ENCODE peak calls at places on chromosomes 7 and 10, in eight cellular contexts. Z, V, P, F, H, X, U and N are unnamed samples.

GRCh38 chr7:138237995-138238394 is 161.7 kb downstream of the AKR1D1 start:
- DNase-seq in Z (no peak), V (no peak), P (no peak), F (no peak), H (no peak), X (no peak), U (no peak), N (no peak)

GRCh38 chr7:29485376-29486190 is 78.1 kb upstream of the PRR15 start:
- DNase-seq in Z (no peak), V (no peak), P (no peak), F (no peak), H (no peak), X (no peak), U (no peak), N (no peak)

GRCh38 chr7:18425873-18426520 is 69.6 kb upstream of the HDAC9 start:
- DNase-seq in Z (no peak), V (no peak), P (no peak), F (no peak), H (no peak), X (no peak), U (no peak), N (no peak)

GRCh38 chr7:105219771-105220160 is 169.0 kb downstream of the SRPK2 start:
- DNase-seq in Z (no peak), V (no peak), P (no peak), F (peak; percentile 33), H (peak; percentile 89), X (no peak), U (no peak), N (no peak)

GRCh38 chr7:34756025-34756437 is 98.0 kb downstream of the NPSR1 start:
- DNase-seq in Z (no peak), V (no peak), P (no peak), F (no peak), H (no peak), X (no peak), U (no peak), N (no peak)

GRCh38 chr7:27171636-27172387 is 2.3 kb downstream of the HOXA10 start:
- DNase-seq in Z (peak; percentile 50), V (peak; percentile 54), P (no peak), F (no peak), H (peak; percentile 30), X (peak; percentile 30), U (peak; percentile 54), N (no peak)

GRCh38 chr7:150715293-150715692 is 1.1 kb upstream of the GIMAP1 start:
- DNase-seq in Z (no peak), V (no peak), P (no peak), F (no peak), H (no peak), X (no peak), U (no peak), N (no peak)

GRCh38 chr10:60526024-60526585 is 136.4 kb upstream of the ANK3 start:
- DNase-seq in Z (no peak), V (no peak), P (no peak), F (no peak), H (peak; percentile 19), X (no peak), U (no peak), N (no peak)

GRCh38 chr10:24825551-24825950 is 101.9 kb upstream of the ARHGAP21 start:
- DNase-seq in Z (no peak), V (no peak), P (no peak), F (peak; percentile 37), H (no peak), X (no peak), U (no peak), N (no peak)

GRCh38 chr7:33821970-33822369 is 83.4 kb upstream of the BMPER start:
- DNase-seq in Z (peak; percentile 28), V (no peak), P (no peak), F (no peak), H (peak; percentile 17), X (no peak), U (no peak), N (no peak)

GRCh38 chr10:31320598-31321211 is 1.7 kb downstream of the ZEB1 start:
- DNase-seq in Z (peak; percentile 70), V (peak; percentile 85), P (no peak), F (peak; percentile 63), H (peak; percentile 38), X (peak; percentile 55), U (peak; percentile 60), N (no peak)

GRCh38 chr10:31322647-31323046 is 3.6 kb downstream of the ZEB1 start:
- DNase-seq in Z (peak; percentile 5), V (no peak), P (peak; percentile 39), F (peak; percentile 26), H (no peak), X (no peak), U (no peak), N (no peak)

GRCh38 chr10:31319602-31320178 is 674 bp downstream of the ZEB1 start:
- DNase-seq in Z (peak; percentile 75), V (peak; percentile 90), P (no peak), F (peak; percentile 17), H (no peak), X (peak; percentile 41), U (no peak), N (no peak)

GRCh38 chr10:31320179-31320597 is 1.2 kb downstream of the ZEB1 start:
- DNase-seq in Z (peak; percentile 63), V (no peak), P (peak; percentile 63), F (peak; percentile 53), H (peak; percentile 49), X (peak; percentile 70), U (peak; percentile 74), N (peak; percentile 60)

DNA sequence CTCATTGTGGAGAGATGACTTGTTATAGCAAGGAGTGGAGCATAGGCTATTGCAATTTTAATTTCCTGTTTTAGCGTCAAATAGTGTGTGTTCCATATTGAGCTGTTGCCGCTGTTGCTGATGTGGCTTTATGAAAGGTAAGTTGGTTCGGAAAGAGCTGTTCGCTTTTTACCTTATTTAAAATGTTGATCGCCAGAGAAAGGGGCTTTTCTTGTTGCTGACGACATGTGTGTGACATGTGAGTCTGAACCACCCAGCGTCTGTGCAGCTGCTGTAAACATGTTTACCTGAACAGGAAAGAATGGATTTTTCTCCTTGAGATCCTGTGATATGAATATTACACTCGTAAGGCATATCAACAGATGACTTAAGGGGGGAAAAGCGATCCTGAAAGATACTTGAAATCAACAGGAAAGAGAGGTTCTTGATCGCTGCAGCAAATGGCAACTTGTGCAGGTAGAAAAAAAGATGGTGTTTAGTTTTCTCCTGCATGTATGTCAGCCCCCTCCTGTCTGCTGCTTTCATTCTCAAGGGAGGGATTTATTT is 2.5 kb downstream of the ZEB1 start:
- DNase-seq in Z (peak; percentile 11), V (peak; percentile 58), P (peak; percentile 85), F (peak; percentile 31), H (no peak), X (no peak), U (no peak), N (no peak)
- H3K4me3 ChIP-seq in Z (peak overlapping the region; percentile 84), V (peak overlapping the region; percentile 86), P (peak overlapping the region; percentile 88), F (peak overlapping the region; percentile 91), H (no peak overlapping the region), X (peak overlapping the region; percentile 90), U (peak overlapping the region; percentile 93), N (peak overlapping the region; percentile 82)

GRCh38 chr7:47991741-47992311 is 12.4 kb upstream of the HUS1 start:
- DNase-seq in Z (peak; percentile 87), V (peak; percentile 97), P (peak; percentile 84), F (peak; percentile 85), H (peak; percentile 52), X (peak; percentile 94), U (peak; percentile 96), N (peak; percentile 93)

GRCh38 chr7:47991270-47991669 is 11.9 kb upstream of the HUS1 start:
- DNase-seq in Z (no peak), V (no peak), P (no peak), F (no peak), H (no peak), X (no peak), U (no peak), N (no peak)

GRCh38 chr7:47990592-47990991 is 11.2 kb upstream of the HUS1 start:
- DNase-seq in Z (no peak), V (no peak), P (no peak), F (no peak), H (no peak), X (no peak), U (no peak), N (no peak)

GRCh38 chr7:47988496-47989386 is 9.3 kb upstream of the HUS1 start:
- DNase-seq in Z (no peak), V (no peak), P (no peak), F (no peak), H (no peak), X (no peak), U (no peak), N (no peak)

DNA sequence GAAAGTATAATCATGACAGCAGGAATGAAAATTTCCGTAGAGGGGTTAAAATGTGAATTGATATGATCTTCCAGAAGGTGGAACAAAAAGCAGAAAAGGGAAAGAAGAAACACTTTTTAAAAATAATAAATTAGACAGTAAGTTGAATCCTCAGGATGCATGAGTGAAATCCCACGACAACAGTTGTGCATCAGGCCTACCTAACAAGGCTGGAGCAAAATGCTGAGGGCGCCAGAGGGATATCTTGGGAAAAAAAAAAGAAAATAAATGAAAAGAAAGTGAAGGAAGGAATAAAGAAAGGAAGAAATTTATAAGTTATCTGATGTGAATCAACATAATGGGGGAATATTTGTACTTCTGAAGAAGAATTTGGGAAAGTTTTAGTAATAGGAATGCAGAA is 13.0 kb upstream of the HUS1 start:
- DNase-seq in Z (no peak), V (no peak), P (no peak), F (no peak), H (no peak), X (no peak), U (no peak), N (no peak)
- H3K4me3 ChIP-seq in Z (no peak overlapping the region), V (no peak overlapping the region), P (peak overlapping the region; percentile 84), F (no peak overlapping the region), H (no peak overlapping the region), X (no peak overlapping the region), U (peak overlapping the region; percentile 48), N (peak overlapping the region; percentile 60)

DNA sequence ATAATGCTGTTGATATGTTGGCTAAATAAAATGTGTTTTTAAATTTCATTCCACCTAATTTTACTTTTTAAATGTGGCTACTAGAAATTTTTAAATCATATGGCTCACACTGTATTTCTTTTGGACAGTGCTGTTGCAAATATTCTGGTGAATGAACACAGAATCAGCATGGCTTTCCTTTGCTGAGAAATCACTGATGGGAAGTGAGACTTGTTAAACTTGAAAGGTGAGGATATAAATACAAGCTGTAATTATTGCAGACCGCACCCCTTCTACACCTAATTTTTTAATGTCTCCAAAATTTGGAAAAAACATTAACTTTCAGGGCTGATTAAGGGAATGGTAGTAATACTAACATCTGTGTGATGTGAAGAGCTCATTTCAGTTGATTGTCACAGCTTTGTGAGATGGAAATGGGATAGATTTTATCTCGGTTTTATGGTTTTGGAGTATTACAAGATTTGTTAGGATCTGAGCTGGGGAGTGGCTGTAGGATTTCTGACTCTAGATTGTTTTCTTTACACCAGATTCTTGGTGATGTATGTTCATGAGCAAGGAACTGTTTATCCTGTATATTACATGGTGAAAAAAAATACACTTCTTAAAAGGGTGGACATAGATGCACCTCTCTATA is 1.3 kb downstream of the MIOS start:
- DNase-seq in Z (no peak), V (no peak), P (no peak), F (no peak), H (no peak), X (no peak), U (no peak), N (no peak)
- H3K4me3 ChIP-seq in Z (peak overlapping the region; percentile 56), V (peak overlapping the region; percentile 73), P (peak overlapping the region; percentile 77), F (no peak overlapping the region), H (peak overlapping the region; percentile 85), X (peak overlapping the region; percentile 87), U (peak overlapping the region; percentile 0), N (peak overlapping the region; percentile 71)

DNA sequence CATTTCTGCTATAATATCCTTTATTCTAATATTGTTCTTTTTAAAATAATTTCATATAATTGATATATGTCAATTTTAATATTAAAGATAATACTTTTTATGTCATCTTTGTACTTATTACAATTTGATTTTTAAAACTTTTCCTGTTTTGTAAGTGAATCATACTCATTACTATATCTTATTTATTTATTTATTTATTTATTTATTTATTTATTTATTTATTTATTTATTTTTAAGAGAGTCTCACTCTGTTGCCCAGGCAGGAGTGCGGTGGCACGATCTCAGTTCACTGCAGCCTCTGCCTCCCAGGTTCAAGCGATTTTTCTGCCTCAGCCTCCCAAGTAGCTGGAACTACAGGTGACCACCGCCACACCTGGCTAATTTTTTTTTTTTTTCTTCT is 215.3 kb downstream of the SUGCT start:
- DNase-seq in Z (no peak), V (no peak), P (no peak), F (no peak), H (no peak), X (no peak), U (no peak), N (no peak)
- H3K4me3 ChIP-seq in Z (no peak overlapping the region), V (no peak overlapping the region), P (no peak overlapping the region), F (no peak overlapping the region), H (no peak overlapping the region), X (no peak overlapping the region), U (no peak overlapping the region), N (no peak overlapping the region)